ENCODE peak calls at places on chromosome 22, in nine cellular contexts. One of them, this sample, is unnamed.

GRCh38 chr22:19275513-19275912 is 16.0 kb downstream of the CLTCL1 start:
- DNase-seq in activated CD4-positive, alpha-beta T cell treated with anti-CD3 and anti-CD28 coated beads, Interleukin-2, amount 50 U/mL, for 1 hour: no peak
- DNase-seq in stimulated activated CD4-positive, alpha-beta T cell treated with anti-CD3 and anti-CD28 coated beads, Interleukin-1b, Interleukin-23, amount 100 ng/mL, for 24 hours: no peak
- DNase-seq in epithelial cell of proximal tubule: no peak
- DNase-seq in choroid plexus epithelial cell: no peak
- DNase-seq in NCI-H2081: no peak
- DNase-seq in left ventricle myocardium inferior: no peak
- DNase-seq in HepG2: no peak
- DNase-seq in fibroblast of pulmonary artery: no peak
- DNase-seq in this sample: no peak

GRCh38 chr22:48632641-48633246 is 1194.9 kb downstream of the BRD1 start:
- DNase-seq in left ventricle myocardium inferior: no peak
- DNase-seq in stimulated activated CD4-positive, alpha-beta T cell treated with anti-CD3 and anti-CD28 coated beads, Interleukin-1b, Interleukin-23, amount 100 ng/mL, for 24 hours: no peak
- DNase-seq in fibroblast of pulmonary artery: no peak
- DNase-seq in choroid plexus epithelial cell: no peak
- DNase-seq in activated CD4-positive, alpha-beta T cell treated with anti-CD3 and anti-CD28 coated beads, Interleukin-2, amount 50 U/mL, for 1 hour: no peak
- DNase-seq in HepG2: no peak
- DNase-seq in epithelial cell of proximal tubule: no peak
- DNase-seq in NCI-H2081: no peak
- DNase-seq in this sample: no peak

GRCh38 chr22:43921361-43921760 is 2.2 kb upstream of the PNPLA3 start:
- DNase-seq in NCI-H2081: no peak
- DNase-seq in fibroblast of pulmonary artery: peak
- DNase-seq in HepG2: peak
- DNase-seq in activated CD4-positive, alpha-beta T cell treated with anti-CD3 and anti-CD28 coated beads, Interleukin-2, amount 50 U/mL, for 1 hour: no peak
- DNase-seq in epithelial cell of proximal tubule: no peak
- DNase-seq in stimulated activated CD4-positive, alpha-beta T cell treated with anti-CD3 and anti-CD28 coated beads, Interleukin-1b, Interleukin-23, amount 100 ng/mL, for 24 hours: no peak
- DNase-seq in choroid plexus epithelial cell: peak
- DNase-seq in left ventricle myocardium inferior: no peak
- DNase-seq in this sample: no peak

GRCh38 chr22:36510966-36511881 is 4.4 kb upstream of the FOXRED2 start:
- DNase-seq in activated CD4-positive, alpha-beta T cell treated with anti-CD3 and anti-CD28 coated beads, Interleukin-2, amount 50 U/mL, for 1 hour: peak
- DNase-seq in NCI-H2081: peak
- DNase-seq in left ventricle myocardium inferior: no peak
- DNase-seq in fibroblast of pulmonary artery: peak
- DNase-seq in choroid plexus epithelial cell: peak
- DNase-seq in stimulated activated CD4-positive, alpha-beta T cell treated with anti-CD3 and anti-CD28 coated beads, Interleukin-1b, Interleukin-23, amount 100 ng/mL, for 24 hours: no peak
- DNase-seq in HepG2: peak
- DNase-seq in epithelial cell of proximal tubule: no peak
- DNase-seq in this sample: no peak

GRCh38 chr22:45807156-45807915 is 135.7 kb downstream of the ATXN10 start:
- DNase-seq in activated CD4-positive, alpha-beta T cell treated with anti-CD3 and anti-CD28 coated beads, Interleukin-2, amount 50 U/mL, for 1 hour: no peak
- DNase-seq in NCI-H2081: no peak
- DNase-seq in epithelial cell of proximal tubule: no peak
- DNase-seq in left ventricle myocardium inferior: no peak
- DNase-seq in choroid plexus epithelial cell: peak
- DNase-seq in HepG2: no peak
- DNase-seq in fibroblast of pulmonary artery: no peak
- DNase-seq in stimulated activated CD4-positive, alpha-beta T cell treated with anti-CD3 and anti-CD28 coated beads, Interleukin-1b, Interleukin-23, amount 100 ng/mL, for 24 hours: no peak
- DNase-seq in this sample: no peak

GRCh38 chr22:49920859-49921258 is 2.4 kb downstream of the CRELD2 start:
- DNase-seq in HepG2: no peak
- DNase-seq in activated CD4-positive, alpha-beta T cell treated with anti-CD3 and anti-CD28 coated beads, Interleukin-2, amount 50 U/mL, for 1 hour: no peak
- DNase-seq in epithelial cell of proximal tubule: no peak
- DNase-seq in stimulated activated CD4-positive, alpha-beta T cell treated with anti-CD3 and anti-CD28 coated beads, Interleukin-1b, Interleukin-23, amount 100 ng/mL, for 24 hours: no peak
- DNase-seq in NCI-H2081: no peak
- DNase-seq in fibroblast of pulmonary artery: no peak
- DNase-seq in left ventricle myocardium inferior: no peak
- DNase-seq in choroid plexus epithelial cell: no peak
- DNase-seq in this sample: no peak

GRCh38 chr22:30866811-30867271 is 101.7 kb downstream of the MORC2 start:
- DNase-seq in NCI-H2081: no peak
- DNase-seq in stimulated activated CD4-positive, alpha-beta T cell treated with anti-CD3 and anti-CD28 coated beads, Interleukin-1b, Interleukin-23, amount 100 ng/mL, for 24 hours: no peak
- DNase-seq in epithelial cell of proximal tubule: no peak
- DNase-seq in fibroblast of pulmonary artery: peak
- DNase-seq in choroid plexus epithelial cell: no peak
- DNase-seq in left ventricle myocardium inferior: no peak
- DNase-seq in activated CD4-positive, alpha-beta T cell treated with anti-CD3 and anti-CD28 coated beads, Interleukin-2, amount 50 U/mL, for 1 hour: no peak
- DNase-seq in HepG2: peak
- DNase-seq in this sample: no peak

GRCh38 chr22:45334528-45334927 is 24.8 kb downstream of the FAM118A start:
- DNase-seq in activated CD4-positive, alpha-beta T cell treated with anti-CD3 and anti-CD28 coated beads, Interleukin-2, amount 50 U/mL, for 1 hour: no peak
- DNase-seq in stimulated activated CD4-positive, alpha-beta T cell treated with anti-CD3 and anti-CD28 coated beads, Interleukin-1b, Interleukin-23, amount 100 ng/mL, for 24 hours: no peak
- DNase-seq in left ventricle myocardium inferior: no peak
- DNase-seq in choroid plexus epithelial cell: no peak
- DNase-seq in fibroblast of pulmonary artery: no peak
- DNase-seq in epithelial cell of proximal tubule: no peak
- DNase-seq in HepG2: no peak
- DNase-seq in NCI-H2081: no peak
- DNase-seq in this sample: no peak

GRCh38 chr22:19061471-19062138 is 60.6 kb downstream of the DGCR2 start:
- DNase-seq in choroid plexus epithelial cell: no peak
- DNase-seq in HepG2: no peak
- DNase-seq in fibroblast of pulmonary artery: no peak
- DNase-seq in NCI-H2081: no peak
- DNase-seq in stimulated activated CD4-positive, alpha-beta T cell treated with anti-CD3 and anti-CD28 coated beads, Interleukin-1b, Interleukin-23, amount 100 ng/mL, for 24 hours: no peak
- DNase-seq in activated CD4-positive, alpha-beta T cell treated with anti-CD3 and anti-CD28 coated beads, Interleukin-2, amount 50 U/mL, for 1 hour: no peak
- DNase-seq in epithelial cell of proximal tubule: no peak
- DNase-seq in left ventricle myocardium inferior: no peak
- DNase-seq in this sample: no peak

GRCh38 chr22:19457828-19458428 is 10.4 kb upstream of the C22orf39 start:
- DNase-seq in choroid plexus epithelial cell: no peak
- DNase-seq in fibroblast of pulmonary artery: no peak
- DNase-seq in left ventricle myocardium inferior: no peak
- DNase-seq in stimulated activated CD4-positive, alpha-beta T cell treated with anti-CD3 and anti-CD28 coated beads, Interleukin-1b, Interleukin-23, amount 100 ng/mL, for 24 hours: no peak
- DNase-seq in NCI-H2081: no peak
- DNase-seq in epithelial cell of proximal tubule: no peak
- DNase-seq in HepG2: no peak
- DNase-seq in activated CD4-positive, alpha-beta T cell treated with anti-CD3 and anti-CD28 coated beads, Interleukin-2, amount 50 U/mL, for 1 hour: no peak
- DNase-seq in this sample: no peak

GRCh38 chr22:20084547-20085413 is 4.7 kb downstream of the DGCR8 start:
- DNase-seq in fibroblast of pulmonary artery: peak
- DNase-seq in stimulated activated CD4-positive, alpha-beta T cell treated with anti-CD3 and anti-CD28 coated beads, Interleukin-1b, Interleukin-23, amount 100 ng/mL, for 24 hours: no peak
- DNase-seq in choroid plexus epithelial cell: peak
- DNase-seq in HepG2: peak
- DNase-seq in left ventricle myocardium inferior: no peak
- DNase-seq in NCI-H2081: no peak
- DNase-seq in activated CD4-positive, alpha-beta T cell treated with anti-CD3 and anti-CD28 coated beads, Interleukin-2, amount 50 U/mL, for 1 hour: no peak
- DNase-seq in epithelial cell of proximal tubule: no peak
- DNase-seq in this sample: no peak

GRCh38 chr22:44939451-44939850 is 70.4 kb downstream of the PHF21B start:
- DNase-seq in choroid plexus epithelial cell: no peak
- DNase-seq in HepG2: no peak
- DNase-seq in NCI-H2081: no peak
- DNase-seq in stimulated activated CD4-positive, alpha-beta T cell treated with anti-CD3 and anti-CD28 coated beads, Interleukin-1b, Interleukin-23, amount 100 ng/mL, for 24 hours: no peak
- DNase-seq in epithelial cell of proximal tubule: no peak
- DNase-seq in left ventricle myocardium inferior: no peak
- DNase-seq in activated CD4-positive, alpha-beta T cell treated with anti-CD3 and anti-CD28 coated beads, Interleukin-2, amount 50 U/mL, for 1 hour: no peak
- DNase-seq in fibroblast of pulmonary artery: no peak
- DNase-seq in this sample: no peak

GRCh38 chr22:49670610-49671330 is 156.9 kb downstream of the BRD1 start:
- DNase-seq in fibroblast of pulmonary artery: no peak
- DNase-seq in epithelial cell of proximal tubule: no peak
- DNase-seq in HepG2: no peak
- DNase-seq in NCI-H2081: no peak
- DNase-seq in choroid plexus epithelial cell: no peak
- DNase-seq in activated CD4-positive, alpha-beta T cell treated with anti-CD3 and anti-CD28 coated beads, Interleukin-2, amount 50 U/mL, for 1 hour: no peak
- DNase-seq in left ventricle myocardium inferior: no peak
- DNase-seq in stimulated activated CD4-positive, alpha-beta T cell treated with anti-CD3 and anti-CD28 coated beads, Interleukin-1b, Interleukin-23, amount 100 ng/mL, for 24 hours: no peak
- DNase-seq in this sample: no peak

GRCh38 chr22:27986459-27986858 is 67.4 kb upstream of the PITPNB start:
- DNase-seq in left ventricle myocardium inferior: no peak
- DNase-seq in HepG2: no peak
- DNase-seq in activated CD4-positive, alpha-beta T cell treated with anti-CD3 and anti-CD28 coated beads, Interleukin-2, amount 50 U/mL, for 1 hour: no peak
- DNase-seq in epithelial cell of proximal tubule: no peak
- DNase-seq in fibroblast of pulmonary artery: no peak
- DNase-seq in stimulated activated CD4-positive, alpha-beta T cell treated with anti-CD3 and anti-CD28 coated beads, Interleukin-1b, Interleukin-23, amount 100 ng/mL, for 24 hours: no peak
- DNase-seq in choroid plexus epithelial cell: peak
- DNase-seq in NCI-H2081: no peak
- DNase-seq in this sample: no peak

GRCh38 chr22:37358917-37359316 is 68.4 kb downstream of the ELFN2 start:
- DNase-seq in activated CD4-positive, alpha-beta T cell treated with anti-CD3 and anti-CD28 coated beads, Interleukin-2, amount 50 U/mL, for 1 hour: no peak
- DNase-seq in stimulated activated CD4-positive, alpha-beta T cell treated with anti-CD3 and anti-CD28 coated beads, Interleukin-1b, Interleukin-23, amount 100 ng/mL, for 24 hours: no peak
- DNase-seq in NCI-H2081: no peak
- DNase-seq in epithelial cell of proximal tubule: no peak
- DNase-seq in choroid plexus epithelial cell: no peak
- DNase-seq in fibroblast of pulmonary artery: no peak
- DNase-seq in left ventricle myocardium inferior: no peak
- DNase-seq in HepG2: no peak
- DNase-seq in this sample: no peak

GRCh38 chr22:50376064-50376747 is 33.1 kb downstream of the PPP6R2 start:
- DNase-seq in left ventricle myocardium inferior: no peak
- DNase-seq in stimulated activated CD4-positive, alpha-beta T cell treated with anti-CD3 and anti-CD28 coated beads, Interleukin-1b, Interleukin-23, amount 100 ng/mL, for 24 hours: no peak
- DNase-seq in fibroblast of pulmonary artery: no peak
- DNase-seq in epithelial cell of proximal tubule: no peak
- DNase-seq in HepG2: no peak
- DNase-seq in choroid plexus epithelial cell: no peak
- DNase-seq in NCI-H2081: no peak
- DNase-seq in activated CD4-positive, alpha-beta T cell treated with anti-CD3 and anti-CD28 coated beads, Interleukin-2, amount 50 U/mL, for 1 hour: no peak
- DNase-seq in this sample: no peak

GRCh38 chr22:38415561-38416321 is 39.3 kb downstream of the KCNJ4 start:
- DNase-seq in stimulated activated CD4-positive, alpha-beta T cell treated with anti-CD3 and anti-CD28 coated beads, Interleukin-1b, Interleukin-23, amount 100 ng/mL, for 24 hours: no peak
- DNase-seq in NCI-H2081: peak
- DNase-seq in epithelial cell of proximal tubule: no peak
- DNase-seq in activated CD4-positive, alpha-beta T cell treated with anti-CD3 and anti-CD28 coated beads, Interleukin-2, amount 50 U/mL, for 1 hour: no peak
- DNase-seq in HepG2: no peak
- DNase-seq in left ventricle myocardium inferior: peak
- DNase-seq in choroid plexus epithelial cell: peak
- DNase-seq in fibroblast of pulmonary artery: no peak
- DNase-seq in this sample: no peak

GRCh38 chr22:46018859-46019258 is 41.9 kb upstream of the WNT7B start:
- DNase-seq in activated CD4-positive, alpha-beta T cell treated with anti-CD3 and anti-CD28 coated beads, Interleukin-2, amount 50 U/mL, for 1 hour: no peak
- DNase-seq in HepG2: no peak
- DNase-seq in NCI-H2081: no peak
- DNase-seq in stimulated activated CD4-positive, alpha-beta T cell treated with anti-CD3 and anti-CD28 coated beads, Interleukin-1b, Interleukin-23, amount 100 ng/mL, for 24 hours: no peak
- DNase-seq in choroid plexus epithelial cell: no peak
- DNase-seq in fibroblast of pulmonary artery: no peak
- DNase-seq in left ventricle myocardium inferior: no peak
- DNase-seq in epithelial cell of proximal tubule: no peak
- DNase-seq in this sample: no peak

GRCh38 chr22:19801340-19802000 is 40.9 kb downstream of the TBX1 start:
- DNase-seq in HepG2: no peak
- DNase-seq in stimulated activated CD4-positive, alpha-beta T cell treated with anti-CD3 and anti-CD28 coated beads, Interleukin-1b, Interleukin-23, amount 100 ng/mL, for 24 hours: no peak
- DNase-seq in NCI-H2081: no peak
- DNase-seq in left ventricle myocardium inferior: no peak
- DNase-seq in choroid plexus epithelial cell: no peak
- DNase-seq in activated CD4-positive, alpha-beta T cell treated with anti-CD3 and anti-CD28 coated beads, Interleukin-2, amount 50 U/mL, for 1 hour: no peak
- DNase-seq in epithelial cell of proximal tubule: no peak
- DNase-seq in fibroblast of pulmonary artery: no peak
- DNase-seq in this sample: no peak

GRCh38 chr22:44186121-44186510 is 5.4 kb downstream of the PARVG start:
- DNase-seq in activated CD4-positive, alpha-beta T cell treated with anti-CD3 and anti-CD28 coated beads, Interleukin-2, amount 50 U/mL, for 1 hour: no peak
- DNase-seq in fibroblast of pulmonary artery: no peak
- DNase-seq in stimulated activated CD4-positive, alpha-beta T cell treated with anti-CD3 and anti-CD28 coated beads, Interleukin-1b, Interleukin-23, amount 100 ng/mL, for 24 hours: no peak
- DNase-seq in left ventricle myocardium inferior: no peak
- DNase-seq in epithelial cell of proximal tubule: no peak
- DNase-seq in NCI-H2081: no peak
- DNase-seq in choroid plexus epithelial cell: no peak
- DNase-seq in HepG2: no peak
- DNase-seq in this sample: no peak

This sample was measured in stimulated activated CD8-positive, alpha-beta memory T cell treated with anti-CD3 and anti-CD28 coated beads, Interleukin-7, amount 100 ng/mL, for 24 hours.